ENCODE peak calls at places on chromosome 1, in ten cellular contexts. W is T1000; P is AG08395; H is thoracic aorta; B is stimulated activated effector memory CD8-positive, alpha-beta T cell treated with anti-CD3 and anti-CD28 coated beads, Interleukin-12 subunit alpha, Interleukin-12 subunit beta, amount 100 ng/mL, for 72 hours; M is CD8-positive, alpha-beta memory T cell; T is Ammon's horn; F is cardiac muscle cell; O is HS-27A; G is left ventricle myocardium inferior. D is an unnamed sample.

GRCh38 chr1:56525463-56526155 is 53.8 kb downstream of the PLPP3 start:
- DNase-seq in H (no peak), M (no peak), F (no peak), W (no peak), P (peak; percentile 45), G (peak; percentile 17), O (no peak), T (peak; percentile 72), B (no peak), D (peak; percentile 28)

GRCh38 chr1:94284481-94284880 is 47.1 kb upstream of the ARHGAP29 start:
- DNase-seq in B (no peak), G (no peak), F (no peak), H (no peak), O (no peak), P (no peak), T (no peak), M (no peak), W (no peak), D (no peak)

GRCh38 chr1:198726455-198726854 is 87.6 kb downstream of the PTPRC start:
- DNase-seq in G (no peak), T (no peak), M (no peak), H (no peak), O (no peak), P (peak; percentile 11), B (no peak), W (no peak), F (no peak), D (no peak)

GRCh38 chr1:56387071-56387747 is 192.2 kb downstream of the PLPP3 start:
- DNase-seq in P (no peak), O (no peak), F (no peak), B (no peak), T (no peak), G (no peak), W (no peak), M (no peak), H (no peak), D (no peak)

GRCh38 chr1:66070491-66070890 is 277.8 kb downstream of the PDE4B start:
- DNase-seq in M (no peak), G (no peak), W (no peak), T (no peak), B (no peak), O (no peak), P (no peak), F (no peak), H (no peak), D (no peak)

GRCh38 chr1:112389689-112390088 is 6.3 kb upstream of the CTTNBP2NL start:
- DNase-seq in W (no peak), H (no peak), F (no peak), P (no peak), G (no peak), M (no peak), T (no peak), B (no peak), O (no peak), D (no peak)

GRCh38 chr1:203153989-203154821 is 21.4 kb downstream of the MYBPH start:
- DNase-seq in F (no peak), H (no peak), O (no peak), M (no peak), B (no peak), T (no peak), P (peak; percentile 52), G (no peak), W (peak; percentile 20), D (no peak)

GRCh38 chr1:65260851-65261473 is 48.4 kb upstream of the DNAJC6 start:
- DNase-seq in G (no peak), W (peak; percentile 33), H (no peak), M (no peak), P (peak; percentile 91), B (no peak), O (peak; percentile 73), T (peak; percentile 81), F (no peak), D (no peak)

GRCh38 chr1:234758851-234759250 is 148.9 kb upstream of the IRF2BP2 start:
- DNase-seq in P (no peak), B (peak; percentile 62), T (no peak), H (no peak), O (no peak), F (no peak), G (no peak), M (peak; percentile 83), W (no peak), D (no peak)

GRCh38 chr1:207049514-207049913 is 1.5 kb downstream of the YOD1 start:
- DNase-seq in P (no peak), H (no peak), T (no peak), G (no peak), M (no peak), F (no peak), W (no peak), B (no peak), O (no peak), D (no peak)

GRCh38 chr1:52037402-52037814 is 3.8 kb upstream of the KTI12 start:
- DNase-seq in P (no peak), W (no peak), F (no peak), M (no peak), T (no peak), G (no peak), B (no peak), H (no peak), O (no peak), D (no peak)

GRCh38 chr1:52238474-52238873 is 96.6 kb downstream of the ZFYVE9 start:
- DNase-seq in O (no peak), G (no peak), W (no peak), B (no peak), T (no peak), P (peak; percentile 13), H (no peak), F (no peak), M (no peak), D (no peak)

GRCh38 chr1:235946570-235946981 is 79.9 kb upstream of the LYST start:
- DNase-seq in F (no peak), W (no peak), T (no peak), B (no peak), O (no peak), H (no peak), P (peak; percentile 27), M (no peak), G (no peak), D (no peak)

GRCh38 chr1:59404725-59405124 is 107.8 kb downstream of the FGGY start:
- DNase-seq in B (no peak), T (no peak), P (no peak), W (no peak), G (no peak), F (no peak), H (no peak), M (no peak), O (no peak), D (no peak)

GRCh38 chr1:171834831-171835230 is 6.5 kb upstream of the DNM3 start:
- DNase-seq in O (no peak), P (no peak), M (no peak), F (no peak), H (no peak), T (no peak), B (no peak), G (no peak), W (no peak), D (no peak)

GRCh38 chr1:107171378-107171777 is 30.5 kb downstream of the NTNG1 start:
- DNase-seq in P (no peak), W (no peak), G (no peak), O (no peak), M (no peak), T (peak; percentile 19), B (no peak), H (no peak), F (no peak), D (no peak)

GRCh38 chr1:155938220-155938627 is 3.2 kb upstream of the RXFP4 start:
- DNase-seq in B (peak; percentile 60), W (no peak), H (no peak), O (no peak), M (peak; percentile 48), F (peak; percentile 77), G (no peak), P (peak; percentile 69), T (peak; percentile 83), D (no peak)

GRCh38 chr1:41450747-41451285 is 33.7 kb downstream of the EDN2 start:
- DNase-seq in G (no peak), P (no peak), M (no peak), W (no peak), O (no peak), T (no peak), B (no peak), F (no peak), H (no peak), D (no peak)

GRCh38 chr1:11051781-11052510 is 4.9 kb upstream of the MASP2 start:
- DNase-seq in W (no peak), F (no peak), G (no peak), B (no peak), H (no peak), P (no peak), T (no peak), O (no peak), M (no peak), D (no peak)

GRCh38 chr1:41792485-41792770 is 126.3 kb downstream of the HIVEP3 start:
- DNase-seq in H (no peak), O (no peak), B (no peak), F (no peak), W (no peak), P (no peak), T (no peak), G (no peak), M (no peak), D (no peak)

GRCh38 chr1:65921461-65921860 is 128.8 kb downstream of the PDE4B start:
- DNase-seq in P (no peak), T (no peak), M (no peak), O (no peak), F (no peak), H (no peak), B (no peak), G (no peak), W (no peak), D (no peak)

GRCh38 chr1:246128494-246129069 is 378.5 kb downstream of the SMYD3 start:
- DNase-seq in H (no peak), F (no peak), T (no peak), P (no peak), M (no peak), W (no peak), O (no peak), B (no peak), G (no peak), D (no peak)

GRCh38 chr1:38179423-38179822 is 132.8 kb upstream of the POU3F1 start:
- DNase-seq in B (no peak), G (peak; percentile 66), T (no peak), O (no peak), M (no peak), F (no peak), W (no peak), H (no peak), P (no peak), D (no peak)

GRCh38 chr1:187054862-187055757 is 226.4 kb downstream of the PLA2G4A start:
- DNase-seq in H (no peak), G (no peak), W (no peak), O (no peak), M (no peak), B (no peak), F (no peak), T (no peak), P (no peak), D (no peak)

GRCh38 chr1:40808909-40809308 is 25.3 kb downstream of the KCNQ4 start:
- DNase-seq in M (no peak), F (no peak), T (no peak), P (no peak), B (no peak), W (no peak), H (no peak), O (no peak), G (no peak), D (no peak)

GRCh38 chr1:24904731-24905354 is 25.2 kb downstream of the RUNX3 start:
- DNase-seq in F (no peak), H (no peak), P (no peak), O (no peak), M (no peak), T (no peak), G (no peak), B (peak; percentile 49), W (no peak), D (no peak)

GRCh38 chr1:173356211-173356762 is 120.8 kb upstream of the PRDX6 start:
- DNase-seq in P (peak; percentile 22), H (no peak), B (no peak), F (no peak), G (no peak), O (no peak), M (no peak), T (no peak), W (no peak), D (no peak)

GRCh38 chr1:162908780-162909179 is 47.8 kb upstream of the CCDC190 start:
- DNase-seq in G (no peak), F (no peak), M (no peak), W (no peak), T (no peak), P (peak; percentile 71), B (no peak), O (no peak), H (no peak), D (no peak)